ENCODE peak calls at places on chromosomes 7 and 10, in seven cellular contexts. U, Y, H, W, K, T and Q are unnamed samples.

GRCh38 chr7:27213904-27214586 is 14.2 kb upstream of the HOXA13 start:
- DNase-seq in U (no peak), Y (no peak), H (no peak), W (no peak), K (no peak), T (no peak), Q (no peak)

GRCh38 chr7:44308741-44309270 is 16.6 kb downstream of the CAMK2B start:
- DNase-seq in U (no peak), Y (peak), H (peak), W (peak), K (peak), T (no peak), Q (no peak)

GRCh38 chr7:46715579-46715978 is 794.5 kb upstream of the IGFBP3 start:
- DNase-seq in U (no peak), Y (no peak), H (no peak), W (no peak), K (no peak), T (no peak), Q (no peak)

GRCh38 chr7:83426325-83426724 is 222.6 kb downstream of the SEMA3E start:
- DNase-seq in U (no peak), Y (no peak), H (no peak), W (no peak), K (no peak), T (no peak), Q (no peak)

GRCh38 chr10:102413053-102413705 is 5.4 kb downstream of the PSD start:
- DNase-seq in U (peak), Y (peak), H (no peak), W (no peak), K (no peak), T (no peak), Q (peak)

GRCh38 chr10:7308826-7309225 is 102.0 kb downstream of the SFMBT2 start:
- DNase-seq in U (no peak), Y (no peak), H (no peak), W (no peak), K (no peak), T (no peak), Q (no peak)

GRCh38 chr10:36489181-36489927 is 636.0 kb upstream of the ANKRD30A start:
- DNase-seq in U (no peak), Y (no peak), H (no peak), W (no peak), K (no peak), T (no peak), Q (no peak)

GRCh38 chr7:84190016-84190705 is 4.4 kb downstream of the SEMA3A start:
- DNase-seq in U (no peak), Y (no peak), H (no peak), W (no peak), K (no peak), T (no peak), Q (no peak)

GRCh38 chr7:22732556-22733126 is 5.6 kb downstream of the IL6 start:
- DNase-seq in U (no peak), Y (no peak), H (no peak), W (no peak), K (no peak), T (no peak), Q (no peak)

GRCh38 chr7:130899638-130900401 is 165.8 kb upstream of the KLF14 start:
- DNase-seq in U (no peak), Y (no peak), H (no peak), W (no peak), K (no peak), T (no peak), Q (no peak)

GRCh38 chr7:142355328-142355727 is 97.5 kb upstream of the PRSS58 start:
- DNase-seq in U (no peak), Y (no peak), H (no peak), W (no peak), K (no peak), T (no peak), Q (no peak)

GRCh38 chr10:88427024-88427423 is 156.1 kb downstream of the RNLS start:
- DNase-seq in U (no peak), Y (no peak), H (no peak), W (no peak), K (no peak), T (no peak), Q (no peak)

GRCh38 chr7:106050002-106050742 is 61.9 kb downstream of the SYPL1 start:
- DNase-seq in U (no peak), Y (no peak), H (no peak), W (no peak), K (peak), T (no peak), Q (peak)

GRCh38 chr10:112475565-112476233 is 28.7 kb downstream of the VTI1A start:
- DNase-seq in U (peak), Y (no peak), H (no peak), W (no peak), K (no peak), T (no peak), Q (no peak)

GRCh38 chr7:123666492-123666891 is 10.8 kb downstream of the LMOD2 start:
- DNase-seq in U (no peak), Y (no peak), H (no peak), W (no peak), K (no peak), T (no peak), Q (peak)

GRCh38 chr10:60846173-60846572 is 67.9 kb downstream of the CDK1 start:
- DNase-seq in U (no peak), Y (no peak), H (no peak), W (no peak), K (peak), T (no peak), Q (peak)

GRCh38 chr7:55474944-55475911 is 97.1 kb downstream of the VOPP1 start:
- DNase-seq in U (no peak), Y (no peak), H (peak), W (no peak), K (no peak), T (no peak), Q (no peak)

GRCh38 chr7:151818674-151819519 is 58.0 kb downstream of the PRKAG2 start:
- DNase-seq in U (peak), Y (no peak), H (no peak), W (no peak), K (no peak), T (no peak), Q (no peak)

GRCh38 chr7:30304177-30304884 is 19.9 kb downstream of the ZNRF2 start:
- DNase-seq in U (no peak), Y (no peak), H (no peak), W (no peak), K (no peak), T (no peak), Q (no peak)

GRCh38 chr10:114613237-114613979 is 44.7 kb downstream of the ABLIM1 start:
- DNase-seq in U (no peak), Y (no peak), H (no peak), W (no peak), K (no peak), T (no peak), Q (no peak)

GRCh38 chr7:2086229-2086628 is 146.5 kb downstream of the MAD1L1 start:
- DNase-seq in U (no peak), Y (no peak), H (no peak), W (no peak), K (no peak), T (no peak), Q (no peak)

GRCh38 chr7:47962262-47962661 is 14.0 kb upstream of the PKD1L1 start:
- DNase-seq in U (no peak), Y (no peak), H (no peak), W (no peak), K (no peak), T (no peak), Q (no peak)

GRCh38 chr10:101693701-101694055 is 1.3 kb downstream of the FBXW4 start:
- DNase-seq in U (peak), Y (peak), H (no peak), W (no peak), K (peak), T (no peak), Q (peak)

GRCh38 chr7:134785842-134786241 is 6.4 kb downstream of the CALD1 start:
- DNase-seq in U (no peak), Y (no peak), H (no peak), W (no peak), K (no peak), T (no peak), Q (no peak)

GRCh38 chr7:80781561-80781979 is 137.3 kb downstream of the SEMA3C start:
- DNase-seq in U (peak), Y (no peak), H (no peak), W (no peak), K (peak), T (no peak), Q (no peak)

GRCh38 chr7:91866599-91867148 is 13.8 kb downstream of the MTERF1 start:
- DNase-seq in U (no peak), Y (no peak), H (no peak), W (no peak), K (no peak), T (no peak), Q (peak)

GRCh38 chr7:103748680-103749079 is 240.8 kb downstream of the RELN start:
- DNase-seq in U (no peak), Y (no peak), H (no peak), W (no peak), K (no peak), T (no peak), Q (no peak)

GRCh38 chr10:115073796-115074195 is 19.4 kb upstream of the ATRNL1 start:
- DNase-seq in U (no peak), Y (no peak), H (no peak), W (no peak), K (no peak), T (no peak), Q (no peak)

GRCh38 chr10:113094114-113094486 is 144.1 kb downstream of the TCF7L2 start:
- DNase-seq in U (no peak), Y (no peak), H (no peak), W (no peak), K (no peak), T (no peak), Q (no peak)

GRCh38 chr7:7181519-7182155 is 707 bp upstream of the C1GALT1 start:
- DNase-seq in U (peak), Y (no peak), H (no peak), W (peak), K (peak), T (peak), Q (peak)

GRCh38 chr10:27470890-27471289 is 33.2 kb upstream of the RAB18 start:
- DNase-seq in U (no peak), Y (no peak), H (no peak), W (no peak), K (no peak), T (no peak), Q (no peak)

GRCh38 chr10:50538473-50539398 is 85.0 kb downstream of the SGMS1 start:
- DNase-seq in U (no peak), Y (peak), H (no peak), W (peak), K (no peak), T (no peak), Q (peak)

GRCh38 chr10:29266641-29267040 is 22.2 kb upstream of the LYZL1 start:
- DNase-seq in U (no peak), Y (peak), H (no peak), W (no peak), K (no peak), T (no peak), Q (no peak)

GRCh38 chr10:79088176-79088575 is 19.4 kb downstream of the ZMIZ1 start:
- DNase-seq in U (no peak), Y (no peak), H (no peak), W (no peak), K (no peak), T (no peak), Q (no peak)

GRCh38 chr7:23002698-23003097 is 11.2 kb downstream of the HYCC1 start:
- DNase-seq in U (no peak), Y (no peak), H (no peak), W (no peak), K (no peak), T (no peak), Q (no peak)

GRCh38 chr7:151710646-151711434 is 166.1 kb downstream of the PRKAG2 start:
- DNase-seq in U (no peak), Y (no peak), H (no peak), W (no peak), K (no peak), T (no peak), Q (no peak)